ENCODE peak calls at places on chromosomes 3 and 15, in nine cellular contexts. G, S, N, F, W, A, V, J and Y are unnamed samples.

GRCh38 chr3:172982731-172983364 is 158.2 kb downstream of the SPATA16 start:
- DNase-seq in J (no peak), V (no peak), N (no peak), G (no peak), W (no peak), F (no peak), S (no peak), A (no peak), Y (no peak)

GRCh38 chr3:113431811-113432210 is 9.5 kb downstream of the CFAP44 start:
- DNase-seq in J (no peak), F (no peak), S (no peak), G (no peak), V (no peak), A (no peak), N (no peak), W (no peak), Y (no peak)

GRCh38 chr3:156483961-156484787 is 70.7 kb downstream of the SSR3 start:
- DNase-seq in F (no peak), S (peak), V (no peak), G (no peak), J (peak), N (peak), A (peak), W (peak), Y (no peak)

GRCh38 chr15:34582461-34583357 is 742 bp downstream of the GOLGA8B start:
- DNase-seq in V (no peak), J (peak), F (peak), W (no peak), S (peak), A (no peak), N (peak), G (peak), Y (no peak)

GRCh38 chr3:20064796-20065564 is 24.7 kb downstream of the KAT2B start:
- DNase-seq in G (no peak), V (no peak), J (no peak), N (no peak), S (no peak), W (no peak), A (no peak), F (no peak), Y (no peak)

GRCh38 chr3:24161841-24162240 is 216.8 kb downstream of the NR1D2 start:
- DNase-seq in S (no peak), G (no peak), J (no peak), A (no peak), N (no peak), F (no peak), V (no peak), W (no peak), Y (no peak)

GRCh38 chr3:168088106-168088722 is 7.5 kb downstream of the GOLIM4 start:
- DNase-seq in J (peak), G (no peak), W (no peak), S (no peak), V (no peak), A (no peak), N (peak), F (no peak), Y (no peak)

GRCh38 chr15:67140078-67140833 is 74.9 kb downstream of the SMAD3 start:
- DNase-seq in G (no peak), W (no peak), V (no peak), N (no peak), A (no peak), S (no peak), J (no peak), F (no peak), Y (no peak)

GRCh38 chr3:142993958-142994442 is 7.4 kb upstream of the U2SURP start:
- DNase-seq in V (peak), A (peak), S (peak), N (peak), W (no peak), F (peak), J (peak), G (peak), Y (peak)

GRCh38 chr3:120678331-120678845 is 3.7 kb downstream of the HGD start:
- DNase-seq in S (no peak), W (no peak), G (no peak), N (peak), F (no peak), A (no peak), J (no peak), V (peak), Y (no peak)

GRCh38 chr3:159829056-159829995 is 159.3 kb upstream of the IL12A start:
- DNase-seq in S (no peak), A (no peak), F (no peak), W (no peak), G (no peak), N (peak), V (no peak), J (no peak), Y (no peak)

GRCh38 chr3:178386880-178387279 is 149.4 kb upstream of the KCNMB2 start:
- DNase-seq in W (no peak), V (no peak), J (no peak), F (no peak), G (no peak), S (no peak), A (no peak), N (no peak), Y (no peak)

GRCh38 chr3:97958396-97958795 is 13.8 kb downstream of the RIOX2 start:
- DNase-seq in F (no peak), J (no peak), V (no peak), N (no peak), A (no peak), S (no peak), W (no peak), G (no peak), Y (no peak)

GRCh38 chr3:164419220-164419619 is 659.1 kb downstream of the SI start:
- DNase-seq in W (no peak), V (no peak), J (no peak), F (no peak), N (no peak), A (no peak), G (no peak), S (no peak), Y (no peak)

GRCh38 chr3:189936210-189936609 is 184.5 kb downstream of the P3H2 start:
- DNase-seq in V (no peak), W (no peak), J (no peak), N (no peak), G (no peak), S (no peak), A (no peak), F (no peak), Y (no peak)

GRCh38 chr3:69646287-69647067 is 92.8 kb upstream of the MITF start:
- DNase-seq in W (no peak), G (no peak), A (no peak), F (no peak), J (no peak), S (no peak), V (no peak), N (peak), Y (no peak)

GRCh38 chr3:117885046-117885445 is 1149.6 kb downstream of the IGSF11 start:
- DNase-seq in J (no peak), V (no peak), F (no peak), W (no peak), N (no peak), S (no peak), A (no peak), G (no peak), Y (no peak)

GRCh38 chr3:177615015-177615414 is 417.7 kb upstream of the TBL1XR1 start:
- DNase-seq in G (peak), A (no peak), F (no peak), N (peak), W (no peak), J (no peak), S (no peak), V (no peak), Y (no peak)

GRCh38 chr3:48989796-48990635 is at the start of gene P4HTM:
- DNase-seq in A (peak), V (peak), F (peak), G (peak), N (peak), S (peak), J (peak), W (peak), Y (peak)

GRCh38 chr3:64824281-64824980 is 136.6 kb upstream of the ADAMTS9 start:
- DNase-seq in W (no peak), A (no peak), J (no peak), V (no peak), S (no peak), N (no peak), F (no peak), G (no peak), Y (no peak)

GRCh38 chr15:36970522-36970921 is 129.8 kb downstream of the MEIS2 start:
- DNase-seq in J (no peak), S (no peak), W (no peak), F (no peak), A (no peak), N (no peak), G (no peak), V (peak), Y (no peak)

GRCh38 chr3:114356084-114357009 is 62.5 kb downstream of the TIGIT start:
- DNase-seq in N (no peak), A (no peak), J (no peak), S (no peak), F (no peak), W (no peak), V (no peak), G (no peak), Y (no peak)

GRCh38 chr3:58776231-58776630 is 109.7 kb upstream of the FAM3D start:
- DNase-seq in F (no peak), J (no peak), A (no peak), V (no peak), W (no peak), N (no peak), S (no peak), G (no peak), Y (no peak)

GRCh38 chr3:158094917-158095301 is 11.3 kb downstream of the SHOX2 start:
- DNase-seq in N (no peak), G (no peak), S (no peak), A (no peak), V (no peak), J (no peak), F (no peak), W (no peak), Y (no peak)

GRCh38 chr3:172606021-172606420 is 82.8 kb upstream of the TNFSF10 start:
- DNase-seq in A (no peak), F (no peak), W (no peak), V (no peak), N (no peak), S (no peak), G (no peak), J (no peak), Y (no peak)

GRCh38 chr15:89171136-89172072 is 50.0 kb downstream of the RLBP1 start:
- DNase-seq in J (peak), W (no peak), S (peak), G (no peak), F (peak), N (peak), V (peak), A (no peak), Y (peak)

GRCh38 chr3:50316657-50317242 is 5.8 kb downstream of the HYAL2 start:
- DNase-seq in V (peak), G (peak), A (no peak), F (no peak), J (no peak), S (peak), W (peak), N (peak), Y (no peak)

GRCh38 chr15:43441316-43441715 is 51.6 kb downstream of the TP53BP1 start:
- DNase-seq in F (no peak), V (no peak), A (no peak), J (peak), S (no peak), W (no peak), N (no peak), G (no peak), Y (no peak)

GRCh38 chr15:71752604-71753289 is 57.6 kb upstream of the NR2E3 start:
- DNase-seq in N (peak), W (no peak), A (no peak), V (peak), F (peak), J (peak), S (no peak), G (no peak), Y (peak)

GRCh38 chr15:81466741-81467140 is 92.7 kb upstream of the TMC3 start:
- DNase-seq in A (no peak), N (no peak), J (peak), V (no peak), S (no peak), F (no peak), G (no peak), W (no peak), Y (no peak)

GRCh38 chr15:71279757-71280141 is 164.5 kb downstream of the THSD4 start:
- DNase-seq in A (no peak), V (no peak), F (no peak), G (no peak), N (no peak), S (no peak), J (no peak), W (no peak), Y (no peak)

GRCh38 chr3:62065985-62066693 is 307.2 kb downstream of the FEZF2 start:
- DNase-seq in A (no peak), G (no peak), W (no peak), S (no peak), J (no peak), V (no peak), N (no peak), F (no peak), Y (no peak)

GRCh38 chr3:48467473-48468267 is 21.1 kb downstream of the ATRIP start:
- DNase-seq in W (no peak), G (no peak), F (no peak), J (no peak), A (no peak), V (no peak), S (no peak), N (no peak), Y (no peak)

GRCh38 chr3:169340055-169340454 is 323.5 kb downstream of the MECOM start:
- DNase-seq in A (no peak), S (no peak), W (no peak), N (no peak), V (no peak), F (no peak), G (no peak), J (no peak), Y (no peak)

GRCh38 chr15:40336129-40337122 is 4.3 kb downstream of the CCDC9B start:
- DNase-seq in J (peak), W (no peak), F (peak), N (no peak), V (no peak), A (no peak), S (no peak), G (no peak), Y (no peak)

GRCh38 chr3:25661694-25662455 is 2.8 kb downstream of the TOP2B start:
- DNase-seq in V (no peak), W (no peak), G (no peak), F (no peak), S (no peak), A (no peak), N (no peak), J (peak), Y (no peak)

GRCh38 chr3:20849975-20850374 is 664.0 kb upstream of the SGO1 start:
- DNase-seq in N (no peak), V (no peak), G (no peak), J (no peak), A (no peak), F (no peak), W (no peak), S (no peak), Y (no peak)